ENCODE peak calls at places on chromosomes 3 and 15, in eight cellular contexts. One of them, this sample, is unnamed.

GRCh38 chr3:65778966-65779365 is 259.8 kb downstream of the MAGI1 start:
- DNase-seq in cardiac muscle cell: no peak
- DNase-seq in esophagus squamous epithelium: no peak
- DNase-seq in mammary epithelial cell: no peak
- DNase-seq in epithelial cell of proximal tubule: peak
- DNase-seq in cardiac fibroblast: no peak
- DNase-seq in ascending aorta: no peak
- DNase-seq in astrocyte of the spinal cord: peak
- DNase-seq in this sample: peak

GRCh38 chr3:188520466-188520865 is 366.5 kb downstream of the LPP start:
- DNase-seq in astrocyte of the spinal cord: peak
- DNase-seq in mammary epithelial cell: no peak
- DNase-seq in cardiac fibroblast: peak
- DNase-seq in cardiac muscle cell: no peak
- DNase-seq in epithelial cell of proximal tubule: no peak
- DNase-seq in esophagus squamous epithelium: no peak
- DNase-seq in ascending aorta: no peak
- DNase-seq in this sample: no peak

GRCh38 chr15:40952301-40952900 is 870 bp upstream of the CHAC1 start:
- DNase-seq in mammary epithelial cell: no peak
- DNase-seq in esophagus squamous epithelium: no peak
- DNase-seq in epithelial cell of proximal tubule: no peak
- DNase-seq in cardiac muscle cell: no peak
- DNase-seq in ascending aorta: no peak
- DNase-seq in cardiac fibroblast: no peak
- DNase-seq in astrocyte of the spinal cord: no peak
- DNase-seq in this sample: no peak

GRCh38 chr3:110562621-110563020 is 509.0 kb upstream of the NECTIN3 start:
- DNase-seq in ascending aorta: no peak
- DNase-seq in epithelial cell of proximal tubule: peak
- DNase-seq in cardiac fibroblast: peak
- DNase-seq in astrocyte of the spinal cord: peak
- DNase-seq in esophagus squamous epithelium: no peak
- DNase-seq in mammary epithelial cell: peak
- DNase-seq in cardiac muscle cell: no peak
- DNase-seq in this sample: no peak

GRCh38 chr15:31004220-31004733 is 12.8 kb upstream of the MTMR10 start:
- DNase-seq in mammary epithelial cell: no peak
- DNase-seq in astrocyte of the spinal cord: no peak
- DNase-seq in cardiac fibroblast: no peak
- DNase-seq in cardiac muscle cell: no peak
- DNase-seq in ascending aorta: no peak
- DNase-seq in esophagus squamous epithelium: no peak
- DNase-seq in epithelial cell of proximal tubule: no peak
- DNase-seq in this sample: no peak

GRCh38 chr3:45881031-45882022 is 5.0 kb upstream of the CCR9 start:
- DNase-seq in epithelial cell of proximal tubule: no peak
- DNase-seq in astrocyte of the spinal cord: no peak
- DNase-seq in esophagus squamous epithelium: no peak
- DNase-seq in cardiac fibroblast: peak
- DNase-seq in mammary epithelial cell: peak
- DNase-seq in ascending aorta: no peak
- DNase-seq in cardiac muscle cell: peak
- DNase-seq in this sample: no peak

GRCh38 chr3:152100491-152101086 is 168.1 kb upstream of the MBNL1 start:
- DNase-seq in cardiac fibroblast: no peak
- DNase-seq in epithelial cell of proximal tubule: peak
- DNase-seq in ascending aorta: no peak
- DNase-seq in astrocyte of the spinal cord: no peak
- DNase-seq in mammary epithelial cell: no peak
- DNase-seq in cardiac muscle cell: no peak
- DNase-seq in esophagus squamous epithelium: no peak
- DNase-seq in this sample: no peak

GRCh38 chr3:148852271-148853000 is 12.7 kb upstream of the CPA3 start:
- DNase-seq in cardiac fibroblast: no peak
- DNase-seq in esophagus squamous epithelium: no peak
- DNase-seq in astrocyte of the spinal cord: no peak
- DNase-seq in mammary epithelial cell: no peak
- DNase-seq in ascending aorta: no peak
- DNase-seq in epithelial cell of proximal tubule: no peak
- DNase-seq in cardiac muscle cell: no peak
- DNase-seq in this sample: peak

GRCh38 chr3:187227658-187228258 is 30.5 kb downstream of the RTP1 start:
- DNase-seq in cardiac fibroblast: peak
- DNase-seq in mammary epithelial cell: peak
- DNase-seq in epithelial cell of proximal tubule: no peak
- DNase-seq in ascending aorta: no peak
- DNase-seq in esophagus squamous epithelium: no peak
- DNase-seq in astrocyte of the spinal cord: peak
- DNase-seq in cardiac muscle cell: no peak
- DNase-seq in this sample: peak

GRCh38 chr3:78978037-78978436 is 789.8 kb downstream of the ROBO1 start:
- DNase-seq in cardiac fibroblast: peak
- DNase-seq in esophagus squamous epithelium: no peak
- DNase-seq in ascending aorta: no peak
- DNase-seq in cardiac muscle cell: no peak
- DNase-seq in astrocyte of the spinal cord: peak
- DNase-seq in epithelial cell of proximal tubule: no peak
- DNase-seq in mammary epithelial cell: peak
- DNase-seq in this sample: peak

GRCh38 chr15:65979316-65979715 is 110.0 kb downstream of the RAB11A start:
- DNase-seq in cardiac fibroblast: peak
- DNase-seq in cardiac muscle cell: no peak
- DNase-seq in esophagus squamous epithelium: no peak
- DNase-seq in mammary epithelial cell: peak
- DNase-seq in astrocyte of the spinal cord: no peak
- DNase-seq in epithelial cell of proximal tubule: no peak
- DNase-seq in ascending aorta: no peak
- DNase-seq in this sample: no peak

GRCh38 chr3:42161050-42161935 is 70.1 kb downstream of the TRAK1 start:
- DNase-seq in ascending aorta: no peak
- DNase-seq in cardiac muscle cell: no peak
- DNase-seq in astrocyte of the spinal cord: peak
- DNase-seq in epithelial cell of proximal tubule: no peak
- DNase-seq in cardiac fibroblast: peak
- DNase-seq in esophagus squamous epithelium: no peak
- DNase-seq in mammary epithelial cell: no peak
- DNase-seq in this sample: peak

GRCh38 chr3:53579636-53580035 is 85.2 kb downstream of the CACNA1D start:
- DNase-seq in epithelial cell of proximal tubule: no peak
- DNase-seq in cardiac muscle cell: no peak
- DNase-seq in astrocyte of the spinal cord: no peak
- DNase-seq in ascending aorta: no peak
- DNase-seq in esophagus squamous epithelium: no peak
- DNase-seq in cardiac fibroblast: no peak
- DNase-seq in mammary epithelial cell: no peak
- DNase-seq in this sample: no peak

GRCh38 chr3:124584245-124584551 is 146.1 kb upstream of the UMPS start:
- DNase-seq in cardiac fibroblast: no peak
- DNase-seq in cardiac muscle cell: no peak
- DNase-seq in mammary epithelial cell: no peak
- DNase-seq in esophagus squamous epithelium: no peak
- DNase-seq in ascending aorta: no peak
- DNase-seq in astrocyte of the spinal cord: no peak
- DNase-seq in epithelial cell of proximal tubule: no peak
- DNase-seq in this sample: no peak

GRCh38 chr3:129795596-129795995 is 97.9 kb downstream of the TMCC1 start:
- DNase-seq in astrocyte of the spinal cord: peak
- DNase-seq in esophagus squamous epithelium: no peak
- DNase-seq in epithelial cell of proximal tubule: peak
- DNase-seq in mammary epithelial cell: peak
- DNase-seq in cardiac muscle cell: no peak
- DNase-seq in cardiac fibroblast: peak
- DNase-seq in ascending aorta: no peak
- DNase-seq in this sample: peak

GRCh38 chr3:129793356-129793755 is 100.2 kb downstream of the TMCC1 start:
- DNase-seq in mammary epithelial cell: peak
- DNase-seq in astrocyte of the spinal cord: no peak
- DNase-seq in cardiac muscle cell: no peak
- DNase-seq in ascending aorta: no peak
- DNase-seq in epithelial cell of proximal tubule: no peak
- DNase-seq in cardiac fibroblast: peak
- DNase-seq in esophagus squamous epithelium: no peak
- DNase-seq in this sample: peak

GRCh38 chr3:129796146-129796545 is 97.4 kb downstream of the TMCC1 start:
- DNase-seq in cardiac muscle cell: no peak
- DNase-seq in mammary epithelial cell: no peak
- DNase-seq in cardiac fibroblast: no peak
- DNase-seq in epithelial cell of proximal tubule: no peak
- DNase-seq in ascending aorta: no peak
- DNase-seq in astrocyte of the spinal cord: no peak
- DNase-seq in esophagus squamous epithelium: no peak
- DNase-seq in this sample: no peak

GRCh38 chr3:129793947-129794318 is 99.6 kb downstream of the TMCC1 start:
- DNase-seq in esophagus squamous epithelium: no peak
- DNase-seq in ascending aorta: no peak
- DNase-seq in epithelial cell of proximal tubule: no peak
- DNase-seq in astrocyte of the spinal cord: no peak
- DNase-seq in cardiac fibroblast: no peak
- DNase-seq in cardiac muscle cell: peak
- DNase-seq in mammary epithelial cell: peak
- DNase-seq in this sample: no peak

GRCh38 chr3:129794319-129795201 is 99.0 kb downstream of the TMCC1 start:
- DNase-seq in cardiac fibroblast: peak
- DNase-seq in ascending aorta: no peak
- DNase-seq in esophagus squamous epithelium: no peak
- DNase-seq in epithelial cell of proximal tubule: peak
- DNase-seq in mammary epithelial cell: peak
- DNase-seq in cardiac muscle cell: peak
- DNase-seq in astrocyte of the spinal cord: peak
- DNase-seq in this sample: no peak
- H3K4me3 ChIP-seq in cardiac fibroblast: peak
- H3K4me3 ChIP-seq in ascending aorta: no peak
- H3K4me3 ChIP-seq in esophagus squamous epithelium: peak
- H3K4me3 ChIP-seq in epithelial cell of proximal tubule: peak
- H3K4me3 ChIP-seq in mammary epithelial cell: peak
- H3K4me3 ChIP-seq in cardiac muscle cell: no peak
- H3K4me3 ChIP-seq in astrocyte of the spinal cord: peak
- H3K4me3 ChIP-seq in this sample: no peak

GRCh38 chr3:101102678-101103296 is 109.6 kb upstream of the ABI3BP start:
- DNase-seq in astrocyte of the spinal cord: no peak
- DNase-seq in cardiac fibroblast: no peak
- DNase-seq in ascending aorta: no peak
- DNase-seq in cardiac muscle cell: no peak
- DNase-seq in epithelial cell of proximal tubule: no peak
- DNase-seq in esophagus squamous epithelium: no peak
- DNase-seq in mammary epithelial cell: no peak
- DNase-seq in this sample: no peak
- TF ChIP-seq CTCF in astrocyte of the spinal cord: no peak
- TF ChIP-seq CTCF in cardiac fibroblast: no peak
- TF ChIP-seq CTCF in ascending aorta: no peak
- TF ChIP-seq CTCF in cardiac muscle cell: no peak
- TF ChIP-seq CTCF in epithelial cell of proximal tubule: no peak
- TF ChIP-seq CTCF in esophagus squamous epithelium: no peak
- TF ChIP-seq CTCF in mammary epithelial cell: no peak
- TF ChIP-seq CTCF in this sample: no peak

GRCh38 chr3:32848215-32848614 is 30.4 kb downstream of the TRIM71 start:
- DNase-seq in cardiac muscle cell: no peak
- DNase-seq in cardiac fibroblast: no peak
- DNase-seq in mammary epithelial cell: no peak
- DNase-seq in astrocyte of the spinal cord: no peak
- DNase-seq in epithelial cell of proximal tubule: no peak
- DNase-seq in ascending aorta: no peak
- DNase-seq in esophagus squamous epithelium: no peak
- DNase-seq in this sample: no peak

GRCh38 chr3:32850636-32851035 is 32.8 kb downstream of the TRIM71 start:
- DNase-seq in cardiac fibroblast: no peak
- DNase-seq in cardiac muscle cell: no peak
- DNase-seq in esophagus squamous epithelium: no peak
- DNase-seq in astrocyte of the spinal cord: no peak
- DNase-seq in epithelial cell of proximal tubule: no peak
- DNase-seq in mammary epithelial cell: no peak
- DNase-seq in ascending aorta: no peak
- DNase-seq in this sample: no peak

GRCh38 chr3:32852146-32852545 is 34.3 kb downstream of the TRIM71 start:
- DNase-seq in ascending aorta: no peak
- DNase-seq in mammary epithelial cell: no peak
- DNase-seq in esophagus squamous epithelium: no peak
- DNase-seq in cardiac fibroblast: no peak
- DNase-seq in cardiac muscle cell: no peak
- DNase-seq in epithelial cell of proximal tubule: no peak
- DNase-seq in astrocyte of the spinal cord: no peak
- DNase-seq in this sample: no peak

GRCh38 chr3:32847520-32847919 is 29.7 kb downstream of the TRIM71 start:
- DNase-seq in epithelial cell of proximal tubule: no peak
- DNase-seq in astrocyte of the spinal cord: no peak
- DNase-seq in ascending aorta: no peak
- DNase-seq in esophagus squamous epithelium: no peak
- DNase-seq in mammary epithelial cell: no peak
- DNase-seq in cardiac muscle cell: peak
- DNase-seq in cardiac fibroblast: no peak
- DNase-seq in this sample: no peak

DNA sequence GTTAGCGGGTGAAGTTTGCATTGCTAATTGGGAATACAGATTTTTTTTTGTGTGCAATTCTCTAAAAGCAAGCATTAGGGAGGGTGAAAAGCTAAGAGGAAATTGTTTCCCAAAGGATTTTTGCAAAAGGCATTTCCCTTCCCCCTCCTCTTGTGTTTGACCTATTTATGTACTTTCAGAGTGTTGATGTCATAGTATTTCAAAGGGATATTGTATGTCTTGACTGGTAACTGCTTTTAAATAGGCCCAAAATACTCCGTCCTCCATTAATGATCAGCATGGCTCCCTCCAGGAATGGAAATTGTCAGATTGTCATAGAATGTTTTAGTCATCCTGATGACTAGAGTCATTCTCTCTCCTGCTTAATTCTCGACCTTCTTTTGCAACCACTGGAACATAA is 32.4 kb downstream of the TRIM71 start:
- DNase-seq in cardiac fibroblast: peak
- DNase-seq in ascending aorta: no peak
- DNase-seq in cardiac muscle cell: no peak
- DNase-seq in mammary epithelial cell: no peak
- DNase-seq in astrocyte of the spinal cord: no peak
- DNase-seq in esophagus squamous epithelium: no peak
- DNase-seq in epithelial cell of proximal tubule: no peak
- DNase-seq in this sample: no peak
- H3K4me3 ChIP-seq in cardiac fibroblast: no peak
- H3K4me3 ChIP-seq in ascending aorta: no peak
- H3K4me3 ChIP-seq in cardiac muscle cell: no peak
- H3K4me3 ChIP-seq in mammary epithelial cell: no peak
- H3K4me3 ChIP-seq in astrocyte of the spinal cord: no peak
- H3K4me3 ChIP-seq in esophagus squamous epithelium: no peak
- H3K4me3 ChIP-seq in epithelial cell of proximal tubule: no peak
- H3K4me3 ChIP-seq in this sample: no peak

DNA sequence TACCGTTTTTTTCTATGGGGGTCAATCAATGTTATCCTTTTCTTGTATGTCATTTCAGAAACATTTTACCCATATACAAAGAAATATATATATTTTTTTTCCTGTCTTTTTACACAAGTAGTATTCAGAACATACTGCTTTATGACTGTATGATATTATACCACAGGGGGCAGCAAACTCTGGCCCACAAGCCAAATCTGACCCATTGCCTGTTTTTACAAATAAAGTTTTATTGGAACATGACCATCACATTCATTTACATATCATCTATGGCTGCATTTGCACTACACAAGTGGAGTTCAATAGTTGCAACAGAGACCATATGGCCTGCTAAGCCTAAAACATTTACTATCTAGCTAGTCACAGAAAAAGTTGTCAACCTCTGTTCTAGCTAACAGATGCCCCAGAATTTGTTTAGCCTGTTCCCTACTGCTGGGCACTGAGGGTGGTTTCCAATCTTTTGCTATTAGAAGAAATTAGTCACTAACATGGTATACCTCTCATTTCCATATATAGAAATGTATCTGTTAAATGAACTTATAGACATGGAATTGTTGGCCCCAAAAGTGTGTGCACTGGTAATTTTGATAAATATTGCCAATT is 57.7 kb downstream of the BFSP2 start:
- DNase-seq in epithelial cell of proximal tubule: no peak
- DNase-seq in esophagus squamous epithelium: no peak
- DNase-seq in ascending aorta: no peak
- DNase-seq in astrocyte of the spinal cord: no peak
- DNase-seq in mammary epithelial cell: no peak
- DNase-seq in cardiac fibroblast: peak
- DNase-seq in cardiac muscle cell: no peak
- DNase-seq in this sample: no peak
- TF ChIP-seq CTCF in epithelial cell of proximal tubule: peak
- TF ChIP-seq CTCF in esophagus squamous epithelium: no peak
- TF ChIP-seq CTCF in ascending aorta: no peak
- TF ChIP-seq CTCF in astrocyte of the spinal cord: peak
- TF ChIP-seq CTCF in mammary epithelial cell: peak
- TF ChIP-seq CTCF in cardiac fibroblast: peak
- TF ChIP-seq CTCF in cardiac muscle cell: peak
- TF ChIP-seq CTCF in this sample: peak